ENCODE peak calls at places on chromosomes 7 and 10, in nine cellular contexts. R, J, H, U, B, L, E, N and P are unnamed samples.

GRCh38 chr7:133428876-133429275 is 176.0 kb downstream of the EXOC4 start:
- DNase-seq in R (no peak), J (no peak), H (no peak), U (no peak), B (no peak), L (no peak), E (no peak), N (no peak), P (no peak)

GRCh38 chr10:50605280-50606270 is 18.2 kb downstream of the SGMS1 start:
- DNase-seq in R (peak; percentile 84), J (no peak), H (no peak), U (peak; percentile 46), B (no peak), L (no peak), E (peak; percentile 66), N (no peak), P (peak; percentile 14)

GRCh38 chr10:69057261-69057950 is 30.5 kb upstream of the SRGN start:
- DNase-seq in R (no peak), J (no peak), H (no peak), U (peak; percentile 43), B (no peak), L (no peak), E (no peak), N (no peak), P (no peak)

GRCh38 chr7:102912742-102913141 is at the start of gene LRRC17:
- DNase-seq in R (peak; percentile 47), J (no peak), H (no peak), U (no peak), B (peak; percentile 24), L (no peak), E (no peak), N (no peak), P (peak; percentile 72)

GRCh38 chr7:135939268-135939667 is 37.9 kb downstream of the MTPN start:
- DNase-seq in R (no peak), J (no peak), H (no peak), U (no peak), B (no peak), L (no peak), E (no peak), N (no peak), P (no peak)

GRCh38 chr7:66542528-66543373 is 85.9 kb upstream of the KCTD7 start:
- DNase-seq in R (no peak), J (no peak), H (no peak), U (no peak), B (no peak), L (no peak), E (no peak), N (no peak), P (no peak)

GRCh38 chr10:51716981-51717380 is 17.6 kb upstream of the CSTF2T start:
- DNase-seq in R (no peak), J (no peak), H (no peak), U (no peak), B (no peak), L (no peak), E (no peak), N (no peak), P (no peak)

GRCh38 chr7:4621401-4621800 is 60.7 kb upstream of the FOXK1 start:
- DNase-seq in R (no peak), J (no peak), H (no peak), U (no peak), B (no peak), L (no peak), E (no peak), N (no peak), P (no peak)

GRCh38 chr10:49115015-49115795 is at the start of gene VSTM4:
- DNase-seq in R (peak; percentile 20), J (no peak), H (no peak), U (peak; percentile 60), B (peak; percentile 58), L (no peak), E (no peak), N (no peak), P (no peak)

GRCh38 chr10:12466701-12467100 is 117.4 kb downstream of the CAMK1D start:
- DNase-seq in R (no peak), J (no peak), H (no peak), U (no peak), B (no peak), L (no peak), E (no peak), N (no peak), P (peak; percentile 66)

GRCh38 chr7:128084896-128085608 is 53.8 kb upstream of the LRRC4 start:
- DNase-seq in R (no peak), J (no peak), H (no peak), U (peak; percentile 67), B (no peak), L (no peak), E (no peak), N (no peak), P (no peak)

GRCh38 chr7:22234247-22234646 is 122.7 kb downstream of the RAPGEF5 start:
- DNase-seq in R (no peak), J (no peak), H (no peak), U (no peak), B (no peak), L (no peak), E (no peak), N (no peak), P (no peak)